ENCODE peak calls at places on chromosome 16, in seven cellular contexts. S, N, R, I, Z, U and X are unnamed samples.

GRCh38 chr16:13110124-13110796 is 208.9 kb downstream of the SHISA9 start:
- DNase-seq in S (no peak), N (no peak), R (peak), I (no peak), Z (no peak), U (no peak), X (no peak)

GRCh38 chr16:67389911-67390815 is 3.1 kb downstream of the TPPP3 start:
- DNase-seq in S (no peak), N (no peak), R (no peak), I (no peak), Z (no peak), U (no peak), X (peak)

GRCh38 chr16:31456988-31457360 is 2.3 kb upstream of the ARMC5 start:
- DNase-seq in S (no peak), N (no peak), R (no peak), I (no peak), Z (no peak), U (no peak), X (no peak)

GRCh38 chr16:20851601-20852000 is 45.3 kb downstream of the REXO5 start:
- DNase-seq in S (peak), N (peak), R (no peak), I (peak), Z (no peak), U (no peak), X (no peak)

GRCh38 chr16:75053791-75054555 is 55.1 kb downstream of the ZNRF1 start:
- DNase-seq in S (peak), N (peak), R (no peak), I (peak), Z (no peak), U (no peak), X (no peak)

GRCh38 chr16:76780556-76780955 is 410.4 kb upstream of the MON1B start:
- DNase-seq in S (peak), N (no peak), R (no peak), I (no peak), Z (no peak), U (no peak), X (no peak)

GRCh38 chr16:50368410-50369132 is at the start of gene BRD7:
- DNase-seq in S (peak), N (peak), R (peak), I (no peak), Z (no peak), U (peak), X (peak)

GRCh38 chr16:77585852-77586251 is 136.5 kb upstream of the NUDT7 start:
- DNase-seq in S (no peak), N (no peak), R (no peak), I (no peak), Z (no peak), U (no peak), X (no peak)

GRCh38 chr16:80113876-80114574 is 426.8 kb upstream of the DYNLRB2 start:
- DNase-seq in S (no peak), N (no peak), R (no peak), I (no peak), Z (no peak), U (no peak), X (no peak)

GRCh38 chr16:63067141-63067540 is 1030.9 kb upstream of the CDH8 start:
- DNase-seq in S (no peak), N (no peak), R (peak), I (no peak), Z (no peak), U (no peak), X (no peak)

GRCh38 chr16:70638814-70639792 is 7.3 kb upstream of the IL34 start:
- DNase-seq in S (no peak), N (no peak), R (no peak), I (no peak), Z (no peak), U (no peak), X (no peak)

GRCh38 chr16:4694664-4695451 is 1.5 kb downstream of the NUDT16L1 start:
- DNase-seq in S (no peak), N (no peak), R (no peak), I (no peak), Z (no peak), U (no peak), X (no peak)

GRCh38 chr16:86789621-86790051 is 211.3 kb downstream of the FOXL1 start:
- DNase-seq in S (no peak), N (no peak), R (no peak), I (no peak), Z (no peak), U (no peak), X (no peak)

GRCh38 chr16:88871349-88871702 is 4.9 kb upstream of the PABPN1L start:
- DNase-seq in S (no peak), N (no peak), R (no peak), I (no peak), Z (no peak), U (no peak), X (no peak)

GRCh38 chr16:78106659-78107058 is 7.2 kb downstream of the WWOX start:
- DNase-seq in S (no peak), N (no peak), R (no peak), I (no peak), Z (no peak), U (no peak), X (no peak)

GRCh38 chr16:81560979-81561657 is 116.5 kb downstream of the CMIP start:
- DNase-seq in S (no peak), N (no peak), R (no peak), I (no peak), Z (no peak), U (no peak), X (no peak)

GRCh38 chr16:88941933-88942909 is 34.8 kb downstream of the CBFA2T3 start:
- DNase-seq in S (no peak), N (peak), R (peak), I (no peak), Z (no peak), U (peak), X (no peak)

GRCh38 chr16:85675528-85675927 is 13.2 kb downstream of the GINS2 start:
- DNase-seq in S (no peak), N (no peak), R (peak), I (no peak), Z (no peak), U (no peak), X (no peak)

GRCh38 chr16:81401035-81401950 is 43.3 kb upstream of the CMIP start:
- DNase-seq in S (peak), N (no peak), R (no peak), I (peak), Z (no peak), U (no peak), X (no peak)

GRCh38 chr16:66996324-66996982 is 8.1 kb downstream of the CES4A start:
- DNase-seq in S (peak), N (peak), R (no peak), I (no peak), Z (no peak), U (no peak), X (no peak)

GRCh38 chr16:1770328-1771071 is 843 bp downstream of the NME3 start:
- DNase-seq in S (peak), N (peak), R (peak), I (peak), Z (no peak), U (peak), X (no peak)

GRCh38 chr16:88700636-88701482 is 5.3 kb downstream of the RNF166 start:
- DNase-seq in S (peak), N (peak), R (no peak), I (peak), Z (peak), U (no peak), X (peak)

GRCh38 chr16:49827806-49828428 is 28.0 kb downstream of the ZNF423 start:
- DNase-seq in S (no peak), N (no peak), R (no peak), I (no peak), Z (no peak), U (no peak), X (no peak)

GRCh38 chr16:67593288-67593687 is 31.0 kb downstream of the CTCF start:
- DNase-seq in S (no peak), N (no peak), R (peak), I (no peak), Z (no peak), U (no peak), X (no peak)

GRCh38 chr16:85832578-85833539 is 33.4 kb downstream of the COX4I1 start:
- DNase-seq in S (no peak), N (no peak), R (no peak), I (no peak), Z (no peak), U (no peak), X (no peak)

GRCh38 chr16:1181715-1182671 is 29.1 kb downstream of the CACNA1H start:
- DNase-seq in S (no peak), N (peak), R (no peak), I (peak), Z (no peak), U (no peak), X (no peak)

GRCh38 chr16:85888405-85889331 is 10.3 kb upstream of the IRF8 start:
- DNase-seq in S (no peak), N (no peak), R (no peak), I (no peak), Z (peak), U (no peak), X (no peak)

GRCh38 chr16:22296225-22297113 is 740 bp upstream of the POLR3E start:
- DNase-seq in S (no peak), N (no peak), R (peak), I (no peak), Z (peak), U (peak), X (no peak)

GRCh38 chr16:68732068-68732680 is 4.9 kb upstream of the CDH1 start:
- DNase-seq in S (peak), N (peak), R (peak), I (peak), Z (no peak), U (peak), X (no peak)

GRCh38 chr16:19933740-19934139 is 49.1 kb upstream of the GPRC5B start:
- DNase-seq in S (no peak), N (no peak), R (peak), I (no peak), Z (no peak), U (no peak), X (no peak)

GRCh38 chr16:87311387-87311786 is 5.8 kb downstream of the C16orf95 start:
- DNase-seq in S (no peak), N (no peak), R (no peak), I (no peak), Z (no peak), U (no peak), X (no peak)

GRCh38 chr16:15899538-15900100 is 11.2 kb upstream of the CEP20 start:
- DNase-seq in S (peak), N (peak), R (no peak), I (peak), Z (peak), U (no peak), X (peak)

GRCh38 chr16:765971-766819 is 5.7 kb downstream of the MSLN start:
- DNase-seq in S (no peak), N (no peak), R (no peak), I (no peak), Z (no peak), U (no peak), X (no peak)

GRCh38 chr16:67748791-67749282 is 29.7 kb upstream of the GFOD2 start:
- DNase-seq in S (no peak), N (no peak), R (no peak), I (no peak), Z (no peak), U (no peak), X (no peak)

GRCh38 chr16:80120899-80121521 is 419.8 kb upstream of the DYNLRB2 start:
- DNase-seq in S (peak), N (peak), R (no peak), I (no peak), Z (no peak), U (no peak), X (no peak)

GRCh38 chr16:88346680-88347505 is 35.9 kb upstream of the ZNF469 start:
- DNase-seq in S (no peak), N (no peak), R (no peak), I (no peak), Z (no peak), U (no peak), X (no peak)

GRCh38 chr16:53121043-53121442 is 66.3 kb downstream of the CHD9 start:
- DNase-seq in S (no peak), N (no peak), R (no peak), I (no peak), Z (no peak), U (no peak), X (no peak)
- TF ChIP-seq POLR2AphosphoS5 in S (no peak), N (no peak), R (no peak), I (no peak), Z (no peak), U (no peak), X (no peak)

DNA sequence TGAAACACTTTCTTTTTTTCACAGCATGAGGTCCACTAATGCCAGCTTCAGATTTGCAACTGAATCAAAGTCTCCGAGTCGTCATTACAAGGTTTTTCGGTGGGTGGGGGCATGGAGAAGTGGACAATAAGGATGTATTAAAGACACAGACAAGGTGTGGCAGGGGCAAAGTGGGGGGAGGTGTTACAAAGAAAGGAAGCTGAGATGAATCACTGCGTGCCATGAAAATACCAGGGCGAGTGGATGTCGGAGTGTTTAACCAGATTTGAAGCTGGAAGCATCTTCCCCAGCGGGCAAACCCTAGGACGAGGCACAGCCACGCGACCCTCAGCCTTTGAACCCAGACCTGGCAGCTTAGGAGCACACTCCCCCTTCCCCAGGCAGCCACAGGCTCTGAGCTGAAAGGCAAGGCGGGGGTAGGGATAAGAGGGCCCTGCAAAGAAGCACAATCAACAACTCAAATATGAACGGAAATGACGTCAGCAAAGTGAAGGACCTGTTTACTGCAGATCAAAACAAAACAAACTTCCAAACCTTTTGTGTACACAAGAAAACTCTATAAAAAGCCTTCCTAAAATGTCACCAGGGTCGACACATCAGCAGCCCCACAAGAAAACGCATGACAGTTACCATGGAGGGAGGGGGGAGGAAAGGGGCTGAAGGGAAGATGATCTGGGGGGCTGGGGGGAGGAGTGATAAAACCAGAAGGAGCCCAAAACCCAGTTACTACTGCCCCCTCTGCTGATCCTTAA is 5.6 kb upstream of the ZFHX3 start:
- DNase-seq in S (no peak), N (no peak), R (peak), I (no peak), Z (no peak), U (no peak), X (no peak)
- TF ChIP-seq POLR2AphosphoS5 in S (no peak), N (no peak), R (no peak), I (no peak), Z (no peak), U (no peak), X (no peak)

DNA sequence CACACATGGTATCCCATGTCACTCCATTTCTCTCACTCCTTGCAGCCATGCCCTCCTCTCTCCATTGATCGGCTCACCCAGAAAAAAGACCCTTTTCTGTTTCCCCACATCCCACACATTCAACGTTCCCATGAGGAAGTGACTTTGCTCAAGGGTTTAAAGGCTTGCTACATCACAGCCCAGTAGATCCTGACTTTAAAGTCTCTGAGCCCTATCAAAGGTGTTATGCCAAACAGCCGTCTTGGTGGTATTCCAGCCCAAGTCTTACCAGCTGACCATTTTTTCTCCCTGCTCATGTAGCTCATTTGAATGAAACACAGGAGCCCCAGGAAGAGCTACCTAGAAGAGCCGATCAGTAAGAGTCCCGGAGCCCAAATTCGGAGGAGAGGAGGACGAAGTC is 7.4 kb upstream of the TXNDC11 start:
- DNase-seq in S (no peak), N (no peak), R (no peak), I (no peak), Z (no peak), U (no peak), X (no peak)
- TF ChIP-seq POLR2AphosphoS5 in S (no peak), N (no peak), R (no peak), I (no peak), Z (peak), U (no peak), X (no peak)

DNA sequence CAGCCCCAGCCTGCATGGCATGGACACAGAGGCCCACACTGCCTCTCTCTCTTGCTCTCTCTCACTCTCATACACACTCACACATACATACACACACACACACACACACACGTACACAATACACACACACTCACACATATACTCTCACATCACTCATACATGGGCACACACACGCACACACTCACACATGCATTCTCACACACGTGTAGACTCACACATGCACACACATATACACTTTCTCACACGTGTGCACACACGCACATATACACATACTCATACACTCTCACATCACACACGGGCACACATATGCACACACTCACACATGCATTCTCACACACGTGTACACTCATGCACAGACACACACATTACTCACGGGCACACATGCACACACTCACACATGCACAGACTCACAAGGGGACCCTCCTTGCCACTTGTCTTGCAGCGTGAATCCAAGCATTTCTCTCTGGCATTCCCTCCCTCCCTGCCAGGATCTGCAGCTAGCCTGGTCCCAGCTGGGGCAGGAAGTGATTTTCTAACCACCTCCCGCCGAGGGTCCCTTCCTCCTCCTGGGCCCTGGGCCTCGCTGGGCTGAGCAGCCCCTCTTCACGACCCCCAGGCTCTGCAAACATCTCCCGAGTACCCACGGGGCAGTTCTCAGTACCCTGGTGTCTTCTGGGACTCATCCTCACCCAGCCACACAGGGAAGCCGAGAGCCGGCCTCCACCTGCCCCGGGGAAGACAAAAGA is 37.5 kb downstream of the IL21R start:
- DNase-seq in S (no peak), N (no peak), R (no peak), I (no peak), Z (no peak), U (no peak), X (no peak)
- TF ChIP-seq POLR2AphosphoS5 in S (no peak), N (no peak), R (no peak), I (no peak), Z (no peak), U (no peak), X (no peak)

DNA sequence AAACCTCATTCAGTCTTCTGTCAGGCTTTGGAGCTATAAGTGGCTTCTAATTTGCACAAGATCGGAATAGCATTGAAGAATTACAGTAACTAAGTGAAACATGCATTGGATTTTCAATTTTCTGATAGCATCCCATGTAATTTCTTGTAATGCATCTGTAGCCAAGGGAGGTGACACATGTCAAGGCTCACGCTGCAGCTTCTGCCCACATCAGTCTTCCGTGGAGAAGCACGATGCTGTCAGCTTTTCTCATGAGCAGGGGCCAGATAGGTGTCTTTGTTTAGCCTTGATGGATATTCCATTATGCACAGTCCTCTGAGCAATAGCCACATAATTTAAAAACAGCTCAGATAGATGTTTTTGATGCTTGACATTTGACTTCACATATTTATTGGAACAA is 1046.8 kb upstream of the EEF2KMT start:
- DNase-seq in S (no peak), N (no peak), R (no peak), I (no peak), Z (no peak), U (no peak), X (no peak)
- TF ChIP-seq POLR2AphosphoS5 in S (no peak), N (no peak), R (no peak), I (no peak), Z (no peak), U (no peak), X (no peak)

GRCh38 chr16:23504076-23504452 is 6.2 kb downstream of the GGA2 start:
- DNase-seq in S (peak), N (no peak), R (no peak), I (no peak), Z (no peak), U (no peak), X (peak)

GRCh38 chr16:23505180-23505665 is 5.1 kb downstream of the GGA2 start:
- DNase-seq in S (no peak), N (no peak), R (no peak), I (no peak), Z (no peak), U (no peak), X (no peak)

GRCh38 chr16:23505942-23506605 is 4.2 kb downstream of the GGA2 start:
- DNase-seq in S (no peak), N (no peak), R (no peak), I (no peak), Z (no peak), U (no peak), X (no peak)

GRCh38 chr16:23506606-23506994 is 3.7 kb downstream of the GGA2 start:
- DNase-seq in S (no peak), N (no peak), R (no peak), I (no peak), Z (no peak), U (no peak), X (no peak)

DNA sequence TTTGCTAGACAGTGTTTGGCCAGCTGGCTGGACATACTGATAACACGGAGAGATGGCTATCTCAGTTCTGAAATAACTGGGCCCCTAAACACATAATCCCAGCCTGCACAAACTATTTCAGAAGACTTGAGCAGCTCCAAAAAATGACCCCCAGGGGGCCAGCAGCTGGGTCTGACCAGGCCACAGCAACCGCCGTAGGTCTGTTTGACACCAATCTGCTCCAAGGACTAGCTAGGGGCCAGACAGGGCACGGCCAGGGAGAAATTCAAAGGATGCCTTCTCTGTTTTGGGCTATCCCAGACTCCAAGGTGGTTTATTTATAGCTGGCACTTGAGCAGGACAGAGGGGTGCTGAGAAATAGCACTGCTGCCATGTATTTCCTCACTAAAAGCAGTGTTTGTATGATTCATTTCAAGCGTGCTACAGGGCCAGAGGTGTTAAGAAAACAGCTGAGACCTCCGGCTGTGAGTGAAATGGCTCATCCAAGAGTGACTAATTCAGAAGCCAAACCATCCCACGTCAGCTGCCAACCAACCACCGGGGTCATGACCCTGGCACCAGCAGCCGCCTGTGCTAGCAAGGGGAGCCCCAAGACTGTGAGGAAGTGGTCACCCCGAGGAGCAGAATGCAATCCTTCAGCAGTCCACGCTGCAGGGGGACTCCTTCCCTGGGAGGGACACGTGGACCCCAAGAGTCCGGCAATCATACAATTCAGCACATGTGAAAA is 5.7 kb downstream of the GGA2 start:
- DNase-seq in S (no peak), N (peak), R (peak), I (no peak), Z (peak), U (peak), X (peak)
- TF ChIP-seq POLR2AphosphoS5 in S (no peak), N (no peak), R (no peak), I (peak), Z (no peak), U (no peak), X (no peak)